ENCODE peak calls at places on chromosomes 4 and X, in eight cellular contexts. T is fibroblast of mammary gland, Q is MG63, K is pancreas, L is AG09309, V is glutamatergic neuron, G is DMS153, D is neural progenitor cell. I is an unnamed sample.

GRCh38 chr4:177023951-177024350 is 231.2 kb upstream of the VEGFC start:
- DNase-seq in V (no peak), K (no peak), Q (no peak), G (no peak), D (no peak), L (no peak), T (no peak), I (no peak)

GRCh38 chr4:123599061-123599919 is 202.7 kb downstream of the SPRY1 start:
- DNase-seq in K (no peak), Q (no peak), D (no peak), L (peak), V (no peak), T (peak), G (no peak), I (peak)

GRCh38 chrX:68978211-68978780 is 149.5 kb downstream of the EFNB1 start:
- DNase-seq in G (no peak), V (no peak), T (peak), Q (no peak), D (peak), L (no peak), K (peak), I (peak)

GRCh38 chr4:85534120-85534519 is 59.2 kb downstream of the ARHGAP24 start:
- DNase-seq in G (no peak), Q (no peak), L (no peak), V (no peak), D (no peak), K (no peak), T (no peak), I (no peak)

GRCh38 chr4:176845636-176846035 is 52.9 kb upstream of the VEGFC start:
- DNase-seq in Q (no peak), D (no peak), G (no peak), T (peak), V (no peak), K (no peak), L (peak), I (no peak)

GRCh38 chr4:22932326-22932725 is 239.6 kb downstream of the GBA3 start:
- DNase-seq in G (no peak), V (no peak), T (no peak), K (no peak), D (no peak), Q (peak), L (no peak), I (no peak)

GRCh38 chr4:119690871-119691270 is 62.3 kb upstream of the PDE5A start:
- DNase-seq in K (no peak), Q (no peak), T (peak), V (no peak), L (no peak), D (no peak), G (no peak), I (no peak)

GRCh38 chrX:66634272-66634671 is 4.6 kb downstream of the EDA2R start:
- DNase-seq in V (no peak), K (no peak), Q (no peak), T (peak), G (no peak), L (no peak), D (no peak), I (no peak)

GRCh38 chrX:38175140-38175539 is 45.5 kb downstream of the SRPX start:
- DNase-seq in V (peak), D (peak), G (peak), K (no peak), Q (peak), L (no peak), T (no peak), I (no peak)

GRCh38 chrX:19955306-19955705 is 35.6 kb downstream of the BCLAF3 start:
- DNase-seq in T (peak), Q (no peak), L (no peak), K (no peak), D (no peak), V (no peak), G (no peak), I (no peak)

GRCh38 chr4:71130827-71131603 is 137.6 kb downstream of the DCK start:
- DNase-seq in L (peak), Q (peak), K (no peak), D (peak), T (peak), G (no peak), V (no peak), I (peak)

GRCh38 chr4:153988446-153988845 is 199.6 kb upstream of the SFRP2 start:
- DNase-seq in K (no peak), G (no peak), D (no peak), L (no peak), T (peak), Q (peak), V (no peak), I (peak)

GRCh38 chrX:118272237-118272636 is 73.7 kb upstream of the WDR44 start:
- DNase-seq in G (no peak), D (no peak), T (peak), K (no peak), Q (no peak), L (no peak), V (no peak), I (peak)

GRCh38 chr4:44629280-44629866 is 22.1 kb downstream of the YIPF7 start:
- DNase-seq in T (peak), L (peak), Q (peak), G (no peak), D (peak), V (no peak), K (no peak), I (peak)

I was measured in fibroblast of pulmonary artery.